ENCODE peak calls at places on chromosomes 3 and 15, in ten cellular contexts. D, L, H, S, T, M, I, J, A and Z are unnamed samples.

GRCh38 chr3:13206799-13207577 is 133.8 kb upstream of the IQSEC1 start:
- DNase-seq in D (no peak), L (no peak), H (no peak), S (no peak), T (no peak), M (no peak), I (no peak), J (no peak), A (no peak), Z (no peak)

GRCh38 chr3:76436895-76437294 is 603.0 kb upstream of the ROBO2 start:
- DNase-seq in D (peak), L (no peak), H (no peak), S (no peak), T (no peak), M (no peak), I (no peak), J (no peak), A (no peak), Z (no peak)

GRCh38 chr3:112376996-112377395 is 44.0 kb downstream of the CD200 start:
- DNase-seq in D (no peak), L (no peak), H (no peak), S (no peak), T (peak), M (no peak), I (peak), J (no peak), A (no peak), Z (no peak)

GRCh38 chr3:172808969-172809546 is 58.5 kb downstream of the ECT2 start:
- DNase-seq in D (peak), L (no peak), H (no peak), S (no peak), T (peak), M (peak), I (peak), J (no peak), A (no peak), Z (peak)

GRCh38 chr3:42490243-42490642 is 12.2 kb upstream of the VIPR1 start:
- DNase-seq in D (no peak), L (no peak), H (no peak), S (peak), T (peak), M (peak), I (no peak), J (no peak), A (no peak), Z (no peak)

GRCh38 chr3:76570436-76571057 is 469.4 kb upstream of the ROBO2 start:
- DNase-seq in D (no peak), L (no peak), H (no peak), S (no peak), T (no peak), M (peak), I (no peak), J (no peak), A (no peak), Z (peak)

GRCh38 chr15:63019539-63020109 is 22.9 kb upstream of the TPM1 start:
- DNase-seq in D (peak), L (no peak), H (peak), S (peak), T (peak), M (no peak), I (peak), J (peak), A (no peak), Z (no peak)

GRCh38 chr3:81459733-81460132 is 301.7 kb downstream of the GBE1 start:
- DNase-seq in D (no peak), L (no peak), H (no peak), S (no peak), T (no peak), M (no peak), I (no peak), J (no peak), A (no peak), Z (no peak)

GRCh38 chr15:62426387-62426956 is 261.4 kb upstream of the C2CD4B start:
- DNase-seq in D (no peak), L (no peak), H (no peak), S (no peak), T (peak), M (no peak), I (no peak), J (no peak), A (no peak), Z (no peak)

GRCh38 chr3:43742935-43743334 is 52.2 kb downstream of the ABHD5 start:
- DNase-seq in D (peak), L (no peak), H (no peak), S (no peak), T (peak), M (peak), I (no peak), J (no peak), A (no peak), Z (no peak)

GRCh38 chr3:95567346-95567745 is 1247.0 kb upstream of the EPHA6 start:
- DNase-seq in D (no peak), L (no peak), H (no peak), S (no peak), T (no peak), M (no peak), I (no peak), J (no peak), A (no peak), Z (no peak)

GRCh38 chr3:32414527-32415202 is 23.0 kb downstream of the CMTM7 start:
- DNase-seq in D (no peak), L (no peak), H (no peak), S (no peak), T (peak), M (no peak), I (no peak), J (no peak), A (no peak), Z (no peak)